ENCODE peak calls at places on chromosomes 12 and 14, in ten cellular contexts. L is stomach, E is K562, R is mucosa of descending colon, J is uterus, B is H7, A is retinal pigment epithelial cell, V is astrocyte of the spinal cord, H is astrocyte, Y is fibroblast of villous mesenchyme. Q is an unnamed sample.

GRCh38 chr14:100906420-100906819 is 2.9 kb upstream of the RTL1 start:
- DNase-seq in L (no peak), E (peak; percentile 17), R (no peak), J (no peak), B (peak; percentile 81), A (no peak), V (no peak), H (no peak), Y (no peak), Q (peak; percentile 43)

GRCh38 chr12:50723870-50724269 is 40.0 kb upstream of the ATF1 start:
- DNase-seq in L (no peak), E (no peak), R (no peak), J (no peak), B (no peak), A (no peak), V (no peak), H (no peak), Y (peak; percentile 88), Q (no peak)

GRCh38 chr14:89427426-89428162 is 10.6 kb upstream of the FOXN3 start:
- DNase-seq in L (no peak), E (no peak), R (no peak), J (no peak), B (no peak), A (no peak), V (no peak), H (no peak), Y (no peak), Q (no peak)

GRCh38 chr12:66725031-66725430 is 46.2 kb upstream of the GRIP1 start:
- DNase-seq in L (no peak), E (no peak), R (no peak), J (no peak), B (no peak), A (no peak), V (no peak), H (no peak), Y (peak; percentile 8), Q (no peak)

GRCh38 chr12:31204995-31205582 is 120.9 kb downstream of the SINHCAF start:
- DNase-seq in L (no peak), E (no peak), R (no peak), J (no peak), B (no peak), A (no peak), V (peak; percentile 24), H (peak; percentile 50), Y (peak; percentile 55), Q (no peak)

GRCh38 chr14:100417466-100417865 is 94.3 kb downstream of the SLC25A47 start:
- DNase-seq in L (peak; percentile 57), E (peak; percentile 69), R (peak; percentile 86), J (peak; percentile 56), B (peak; percentile 91), A (peak; percentile 81), V (peak; percentile 94), H (peak; percentile 93), Y (peak; percentile 91), Q (peak; percentile 91)

GRCh38 chr12:1842183-1842904 is 22.0 kb downstream of the LRTM2 start:
- DNase-seq in L (no peak), E (no peak), R (no peak), J (no peak), B (peak; percentile 53), A (no peak), V (no peak), H (no peak), Y (no peak), Q (no peak)

GRCh38 chr14:103890836-103891666 is 37.2 kb upstream of the TDRD9 start:
- DNase-seq in L (peak; percentile 83), E (no peak), R (peak; percentile 42), J (no peak), B (peak; percentile 46), A (no peak), V (no peak), H (no peak), Y (no peak), Q (no peak)

GRCh38 chr14:22737052-22737451 is 29.4 kb upstream of the OXA1L start:
- DNase-seq in L (no peak), E (no peak), R (no peak), J (no peak), B (no peak), A (no peak), V (no peak), H (no peak), Y (no peak), Q (no peak)

GRCh38 chr14:53953828-53954550 is 2.6 kb downstream of the BMP4 start:
- DNase-seq in L (no peak), E (no peak), R (peak; percentile 63), J (peak; percentile 48), B (peak; percentile 73), A (no peak), V (peak; percentile 57), H (peak; percentile 39), Y (peak; percentile 63), Q (peak; percentile 66)
- H3K4me3 ChIP-seq in L (peak overlapping the region; percentile 64), E (no peak overlapping the region), R (peak overlapping the region; percentile 30), J (peak overlapping the region; percentile 83), B (peak overlapping the region; percentile 72), A (peak overlapping the region; percentile 99), V (peak overlapping the region; percentile 65), H (peak overlapping the region; percentile 69), Y (peak overlapping the region; percentile 85), Q (peak overlapping the region; percentile 91)

DNA sequence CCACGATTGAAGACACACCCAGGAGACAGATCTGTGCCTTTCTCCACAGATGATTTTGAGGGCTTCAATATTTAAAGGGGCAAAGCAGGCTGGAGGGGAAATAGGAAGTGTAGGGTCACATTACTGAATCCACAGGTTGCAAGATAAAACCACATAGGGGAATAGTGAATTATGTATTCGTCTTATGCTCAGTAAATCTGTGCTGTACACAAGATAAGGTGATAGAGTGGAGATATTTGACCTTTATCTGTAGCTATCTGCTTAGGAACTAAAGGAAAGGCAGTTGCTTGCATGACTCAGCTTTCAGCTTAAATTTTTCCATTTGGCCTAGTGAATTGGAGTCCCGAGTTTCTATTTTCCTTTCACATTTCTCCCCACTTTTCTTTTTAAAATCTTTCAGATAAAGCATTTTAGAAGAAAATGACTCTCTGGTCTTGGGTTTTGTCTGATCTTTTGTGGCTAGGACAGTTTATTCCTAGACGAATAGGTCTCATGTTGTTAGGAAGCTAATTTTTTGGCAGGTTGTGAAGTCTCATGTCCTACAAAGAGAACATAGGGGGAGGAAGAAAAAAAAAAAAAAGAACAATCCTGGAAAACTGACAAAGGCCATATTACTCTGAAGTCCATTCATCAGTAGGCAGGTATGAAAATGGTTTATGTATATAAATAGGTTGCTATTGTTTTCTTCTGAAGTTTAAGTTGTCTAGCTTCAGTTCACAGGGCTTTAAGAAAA is 55.4 kb downstream of the FBXO33 start:
- DNase-seq in L (no peak), E (no peak), R (no peak), J (no peak), B (no peak), A (no peak), V (peak; percentile 61), H (peak; percentile 46), Y (peak; percentile 67), Q (peak; percentile 62)
- H3K4me3 ChIP-seq in L (no peak overlapping the region), E (no peak overlapping the region), R (no peak overlapping the region), J (no peak overlapping the region), B (no peak overlapping the region), A (no peak overlapping the region), V (no peak overlapping the region), H (no peak overlapping the region), Y (no peak overlapping the region), Q (no peak overlapping the region)

GRCh38 chr12:112420740-112421139 is 2.0 kb downstream of the PTPN11 start:
- DNase-seq in L (no peak), E (no peak), R (no peak), J (no peak), B (no peak), A (no peak), V (no peak), H (no peak), Y (no peak), Q (no peak)
- H3K4me3 ChIP-seq in L (no peak overlapping the region), E (no peak overlapping the region), R (no peak overlapping the region), J (no peak overlapping the region), B (no peak overlapping the region), A (no peak overlapping the region), V (no peak overlapping the region), H (no peak overlapping the region), Y (no peak overlapping the region), Q (no peak overlapping the region)

DNA sequence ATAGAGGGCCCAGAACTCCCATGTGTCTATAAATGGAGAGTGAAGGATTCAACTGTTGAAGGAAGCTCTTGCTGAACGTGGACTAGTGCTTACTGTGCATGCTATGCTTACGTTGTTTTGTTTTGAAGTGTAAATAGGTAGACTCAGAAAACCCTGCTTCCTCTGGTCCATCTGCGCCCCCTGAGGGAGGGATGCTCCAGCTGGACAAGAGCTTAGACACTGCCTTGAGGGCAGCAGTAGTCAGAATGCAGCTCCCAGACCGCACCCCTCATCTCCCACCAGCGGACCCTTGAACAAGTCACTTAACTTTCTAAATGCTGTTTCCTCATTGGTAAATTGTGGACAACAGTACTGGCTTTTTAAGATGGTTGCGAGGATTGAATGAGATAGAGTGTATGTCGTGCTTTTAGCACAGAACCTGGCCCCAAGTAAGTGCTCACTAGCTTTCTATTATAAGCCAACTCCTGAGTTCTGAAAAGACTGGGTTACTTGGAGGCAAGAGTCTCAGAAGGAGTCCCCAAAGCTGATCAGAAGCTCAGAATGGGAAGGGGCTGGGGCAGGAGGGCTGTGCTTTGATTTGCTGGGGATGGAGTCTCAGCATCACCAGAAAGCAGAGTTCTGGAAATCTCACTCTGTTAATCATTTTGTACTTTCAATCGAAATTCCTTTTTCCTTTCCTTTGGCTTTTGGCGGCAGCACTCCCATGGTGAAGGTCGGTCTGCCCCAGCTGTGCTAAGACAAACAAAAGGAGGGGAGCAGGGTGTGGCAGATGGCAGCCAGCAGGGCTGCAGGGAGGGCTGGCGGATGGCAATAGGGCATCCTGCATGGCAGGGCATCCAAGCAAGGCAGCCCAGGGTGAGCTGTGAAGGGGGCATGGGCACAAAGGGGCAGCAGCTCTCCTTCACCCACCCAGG is 15.6 kb downstream of the AGAP2 start:
- DNase-seq in L (no peak), E (no peak), R (peak; percentile 26), J (no peak), B (no peak), A (no peak), V (no peak), H (no peak), Y (no peak), Q (no peak)
- H3K4me3 ChIP-seq in L (no peak overlapping the region), E (no peak overlapping the region), R (no peak overlapping the region), J (no peak overlapping the region), B (no peak overlapping the region), A (no peak overlapping the region), V (no peak overlapping the region), H (no peak overlapping the region), Y (no peak overlapping the region), Q (no peak overlapping the region)

GRCh38 chr14:28143340-28143739 is 623.2 kb upstream of the FOXG1 start:
- DNase-seq in L (no peak), E (no peak), R (no peak), J (no peak), B (no peak), A (no peak), V (no peak), H (no peak), Y (no peak), Q (no peak)
- H3K4me3 ChIP-seq in L (no peak overlapping the region), E (no peak overlapping the region), R (no peak overlapping the region), J (no peak overlapping the region), B (no peak overlapping the region), A (no peak overlapping the region), V (no peak overlapping the region), H (no peak overlapping the region), Y (no peak overlapping the region), Q (no peak overlapping the region)

GRCh38 chr14:67618617-67619063 is 1.1 kb upstream of the ARG2 start:
- DNase-seq in L (no peak), E (peak; percentile 47), R (no peak), J (no peak), B (peak; percentile 53), A (peak; percentile 61), V (peak; percentile 85), H (peak; percentile 63), Y (peak; percentile 87), Q (peak; percentile 86)
- H3K4me3 ChIP-seq in L (no peak overlapping the region), E (no peak overlapping the region), R (no peak overlapping the region), J (no peak overlapping the region), B (no peak overlapping the region), A (no peak overlapping the region), V (no peak overlapping the region), H (no peak overlapping the region), Y (no peak overlapping the region), Q (no peak overlapping the region)